ENCODE peak calls at places on chromosomes 1 and 21, in five cellular contexts. K is activated T-helper 1 cell treated with anti-CD3 and anti-CD28 coated beads, Interleukin-12 subunit alpha, Interleukin-12 subunit beta, Interleukin-2, Interleukin-4 antibody, amounts not matched to agents 30 ng/mL and 10 ng/mL and 1 ng/mL, durations not matched to agents 14 hours and 24 hours and 36 hours; T is stimulated activated CD8-positive, alpha-beta memory T cell treated with anti-CD3 and anti-CD28 coated beads, Interleukin-15, amount 100 ng/mL, for 4 hours; E is HFF-Myc; M is AG09309. N is an unnamed sample.

GRCh38 chr1:64934115-64934880 is 32.1 kb downstream of the JAK1 start:
- DNase-seq in K (no peak), T (no peak), E (no peak), M (peak), N (no peak)

GRCh38 chr1:212611000-212611636 is 2.6 kb downstream of the ATF3 start:
- DNase-seq in K (no peak), T (no peak), E (no peak), M (no peak), N (no peak)

GRCh38 chr1:214720561-214720960 is 117.6 kb downstream of the CENPF start:
- DNase-seq in K (no peak), T (no peak), E (peak), M (peak), N (no peak)

GRCh38 chr1:152143147-152143845 is 15.7 kb downstream of the RPTN start:
- DNase-seq in K (no peak), T (no peak), E (no peak), M (no peak), N (no peak)

GRCh38 chr1:3564921-3565831 is 46.1 kb downstream of the MEGF6 start:
- DNase-seq in K (no peak), T (no peak), E (no peak), M (no peak), N (no peak)

GRCh38 chr1:215044151-215044550 is 38.4 kb upstream of the KCNK2 start:
- DNase-seq in K (no peak), T (no peak), E (no peak), M (no peak), N (no peak)

GRCh38 chr1:228016653-228017355 is 10.0 kb downstream of the WNT3A start:
- DNase-seq in K (no peak), T (no peak), E (no peak), M (no peak), N (no peak)

GRCh38 chr1:15405106-15405850 is 4.4 kb upstream of the EFHD2 start:
- DNase-seq in K (no peak), T (no peak), E (no peak), M (no peak), N (no peak)

GRCh38 chr21:44872568-44873355 is 728 bp downstream of the PTTG1IP start:
- DNase-seq in K (peak), T (no peak), E (no peak), M (no peak), N (no peak)

GRCh38 chr1:30450818-30451233 is 272.6 kb downstream of the MATN1 start:
- DNase-seq in K (no peak), T (no peak), E (no peak), M (no peak), N (no peak)